ENCODE peak calls at places on chromosomes 6 and 20, in eight cellular contexts. K is EL; Y is choroid plexus epithelial cell; A is HTR-8/SVneo; W is mammary epithelial cell; C is activated CD4-positive, alpha-beta T cell treated with anti-CD3 and anti-CD28 coated beads for 48 hours; O is IMR-90; D is lung microvascular endothelial cell. I is an unnamed sample.

GRCh38 chr20:41657655-41658054 is 39.5 kb upstream of the CHD6 start:
- DNase-seq in D (no peak), O (no peak), C (no peak), K (no peak), A (no peak), W (no peak), Y (no peak), I (no peak)

GRCh38 chr6:74248966-74249365 is 553.0 kb downstream of the CD109 start:
- DNase-seq in Y (peak; percentile 23), D (peak; percentile 8), K (no peak), O (peak; percentile 25), W (no peak), C (no peak), A (no peak), I (no peak)

GRCh38 chr6:51339728-51340127 is 521.1 kb downstream of the TFAP2B start:
- DNase-seq in W (peak; percentile 1), C (no peak), K (no peak), O (no peak), A (no peak), D (no peak), Y (no peak), I (no peak)

GRCh38 chr6:39203804-39204495 is 25.3 kb downstream of the KCNK5 start:
- DNase-seq in A (peak; percentile 35), D (no peak), K (no peak), O (no peak), C (no peak), Y (no peak), W (peak; percentile 33), I (no peak)

GRCh38 chr20:44357555-44358130 is 2.1 kb downstream of the HNF4A start:
- DNase-seq in O (no peak), K (no peak), D (no peak), A (no peak), Y (no peak), W (no peak), C (no peak), I (no peak)

GRCh38 chr20:23289249-23289648 is 61.3 kb upstream of the NXT1 start:
- DNase-seq in O (no peak), A (no peak), C (no peak), W (no peak), D (no peak), K (no peak), Y (no peak), I (no peak)

GRCh38 chr6:169830876-169831275 is 79.5 kb downstream of the ERMARD start:
- DNase-seq in C (no peak), W (peak; percentile 12), D (no peak), K (no peak), A (no peak), O (no peak), Y (no peak), I (no peak)

GRCh38 chr6:390914-391558 is 516 bp upstream of the IRF4 start:
- DNase-seq in O (no peak), A (no peak), K (peak; percentile 18), Y (peak; percentile 22), W (no peak), D (no peak), C (peak; percentile 69), I (peak; percentile 70)

GRCh38 chr6:2744206-2744771 is 6.4 kb downstream of the MYLK4 start:
- DNase-seq in W (no peak), D (peak; percentile 32), Y (peak; percentile 53), O (no peak), A (no peak), K (no peak), C (no peak), I (no peak)

GRCh38 chr6:4482461-4482860 is 293.7 kb upstream of the CDYL start:
- DNase-seq in C (no peak), K (no peak), A (no peak), W (no peak), D (no peak), O (no peak), Y (no peak), I (no peak)

GRCh38 chr6:150403458-150404245 is 34.8 kb downstream of the IYD start:
- DNase-seq in K (peak; percentile 81), D (peak; percentile 93), C (no peak), Y (peak; percentile 97), W (peak; percentile 77), A (peak; percentile 60), O (peak; percentile 83), I (no peak)

GRCh38 chr20:22429175-22430153 is 154.9 kb downstream of the FOXA2 start:
- DNase-seq in A (no peak), K (no peak), W (no peak), O (no peak), D (no peak), C (no peak), Y (no peak), I (no peak)

GRCh38 chr6:149076355-149076734 is 241.2 kb upstream of the TAB2 start:
- DNase-seq in W (no peak), O (no peak), D (no peak), K (no peak), C (no peak), A (no peak), Y (no peak), I (no peak)

GRCh38 chr6:44131880-44132279 is 4.5 kb downstream of the TMEM63B start:
- DNase-seq in W (no peak), C (no peak), O (no peak), Y (no peak), A (no peak), D (no peak), K (no peak), I (no peak)